ENCODE peak calls at places on chromosomes 2 and 18, in nine cellular contexts. Q is naive thymus-derived CD4-positive, alpha-beta T cell; S is occipital lobe; I is hypothalamus; D is ELR; T is M059J; J is T-helper 2 cell; O is NCI-H446 treated with DMSO at 0.1 percent for 48 hours; W is psoas muscle. U is an unnamed sample.
A peak's percentile ranks its signal among the peaks of the same experiment; 100 is the strongest.

GRCh38 chr2:119679526-119679837 is 481 bp downstream of the TMEM177 start:
- DNase-seq in Q (no peak), S (no peak), I (no peak), D (no peak), T (no peak), J (no peak), O (no peak), W (no peak), U (no peak)

GRCh38 chr2:50777954-50778353 is 254.0 kb downstream of the NRXN1 start:
- DNase-seq in Q (no peak), S (no peak), I (no peak), D (no peak), T (no peak), J (no peak), O (no peak), W (no peak), U (no peak)

GRCh38 chr2:69184224-69184623 is 171.2 kb downstream of the ANTXR1 start:
- DNase-seq in Q (no peak), S (no peak), I (no peak), D (no peak), T (no peak), J (no peak), O (no peak), W (no peak), U (no peak)

GRCh38 chr2:144509001-144509545 is 10.8 kb downstream of the ZEB2 start:
- DNase-seq in Q (no peak), S (no peak), I (no peak), D (peak; percentile 27), T (no peak), J (no peak), O (no peak), W (no peak), U (no peak)

GRCh38 chr18:13871701-13872100 is 43.6 kb downstream of the MC2R start:
- DNase-seq in Q (no peak), S (no peak), I (no peak), D (no peak), T (no peak), J (no peak), O (no peak), W (no peak), U (no peak)

GRCh38 chr2:86283461-86284030 is 53.9 kb downstream of the REEP1 start:
- DNase-seq in Q (no peak), S (no peak), I (no peak), D (no peak), T (peak; percentile 49), J (no peak), O (no peak), W (no peak), U (no peak)

GRCh38 chr2:24339856-24340262 is 20.5 kb downstream of the ITSN2 start:
- DNase-seq in Q (no peak), S (no peak), I (no peak), D (no peak), T (no peak), J (no peak), O (no peak), W (no peak), U (no peak)

GRCh38 chr18:7945882-7946281 is 378.8 kb downstream of the PTPRM start:
- DNase-seq in Q (no peak), S (no peak), I (no peak), D (peak; percentile 97), T (peak; percentile 93), J (no peak), O (no peak), W (no peak), U (no peak)

GRCh38 chr18:23470620-23471387 is 17.7 kb downstream of the RIOK3 start:
- DNase-seq in Q (no peak), S (no peak), I (no peak), D (no peak), T (no peak), J (no peak), O (no peak), W (no peak), U (no peak)

GRCh38 chr2:54575379-54575888 is 119.3 kb downstream of the SPTBN1 start:
- DNase-seq in Q (no peak), S (no peak), I (no peak), D (peak; percentile 40), T (no peak), J (no peak), O (no peak), W (no peak), U (no peak)

GRCh38 chr2:84792856-84793522 is 87.9 kb downstream of the TRABD2A start:
- DNase-seq in Q (no peak), S (no peak), I (no peak), D (peak; percentile 64), T (peak; percentile 54), J (no peak), O (no peak), W (no peak), U (no peak)

GRCh38 chr2:217937446-217937845 is 65.3 kb downstream of the TNS1 start:
- DNase-seq in Q (no peak), S (no peak), I (no peak), D (no peak), T (no peak), J (no peak), O (no peak), W (peak; percentile 33), U (no peak)

GRCh38 chr2:7014201-7014640 is 97.0 kb downstream of the RNF144A start:
- DNase-seq in Q (peak; percentile 27), S (no peak), I (no peak), D (no peak), T (peak; percentile 81), J (no peak), O (no peak), W (no peak), U (no peak)

GRCh38 chr18:48612511-48612910 is 73.7 kb downstream of the CTIF start:
- DNase-seq in Q (no peak), S (no peak), I (no peak), D (no peak), T (no peak), J (no peak), O (no peak), W (no peak), U (no peak)

GRCh38 chr2:199259671-199260070 is 198.1 kb downstream of the SATB2 start:
- DNase-seq in Q (no peak), S (no peak), I (no peak), D (peak; percentile 26), T (no peak), J (no peak), O (no peak), W (no peak), U (no peak)

GRCh38 chr2:170235860-170236638 is 58.1 kb downstream of the MYO3B start:
- DNase-seq in Q (peak; percentile 0), S (no peak), I (peak; percentile 1), D (peak; percentile 68), T (peak; percentile 47), J (no peak), O (peak; percentile 40), W (peak; percentile 23), U (peak; percentile 29)

GRCh38 chr2:188440849-188441248 is 149.2 kb downstream of the GULP1 start:
- DNase-seq in Q (no peak), S (no peak), I (no peak), D (no peak), T (no peak), J (no peak), O (no peak), W (no peak), U (no peak)

GRCh38 chr2:191705726-191706125 is 27.8 kb downstream of the NABP1 start:
- DNase-seq in Q (no peak), S (no peak), I (no peak), D (no peak), T (no peak), J (no peak), O (no peak), W (no peak), U (no peak)

GRCh38 chr2:151638188-151638933 is 95.9 kb downstream of the NEB start:
- DNase-seq in Q (peak; percentile 53), S (no peak), I (no peak), D (peak; percentile 12), T (no peak), J (peak; percentile 21), O (no peak), W (no peak), U (no peak)

GRCh38 chr18:79337620-79338019 is 58.1 kb upstream of the NFATC1 start:
- DNase-seq in Q (no peak), S (no peak), I (no peak), D (no peak), T (no peak), J (no peak), O (no peak), W (no peak), U (no peak)

GRCh38 chr2:25215948-25216679 is 47.7 kb upstream of the POMC start:
- DNase-seq in Q (peak; percentile 87), S (no peak), I (peak; percentile 31), D (peak; percentile 24), T (no peak), J (peak; percentile 86), O (no peak), W (peak; percentile 84), U (no peak)

GRCh38 chr2:32697156-32697555 is 69.3 kb downstream of the TTC27 start:
- DNase-seq in Q (no peak), S (no peak), I (no peak), D (peak; percentile 30), T (peak; percentile 57), J (no peak), O (no peak), W (no peak), U (no peak)

GRCh38 chr2:12440731-12441130 is 276.0 kb upstream of the TRIB2 start:
- DNase-seq in Q (no peak), S (no peak), I (no peak), D (no peak), T (no peak), J (no peak), O (no peak), W (no peak), U (no peak)

GRCh38 chr2:122960727-122961641 is 1064.1 kb upstream of the CNTNAP5 start:
- DNase-seq in Q (no peak), S (no peak), I (no peak), D (peak; percentile 84), T (peak; percentile 18), J (no peak), O (peak; percentile 83), W (no peak), U (no peak)

GRCh38 chr2:62654423-62654791 is 51.1 kb upstream of the EHBP1 start:
- DNase-seq in Q (no peak), S (no peak), I (no peak), D (peak; percentile 45), T (peak; percentile 98), J (no peak), O (no peak), W (no peak), U (no peak)

GRCh38 chr2:22894761-22895160 is 490.2 kb upstream of the KLHL29 start:
- DNase-seq in Q (no peak), S (no peak), I (no peak), D (no peak), T (no peak), J (no peak), O (no peak), W (no peak), U (no peak)

GRCh38 chr18:58362027-58362575 is 266.8 kb downstream of the ALPK2 start:
- DNase-seq in Q (no peak), S (peak; percentile 40), I (no peak), D (peak; percentile 96), T (peak; percentile 97), J (no peak), O (no peak), W (peak; percentile 48), U (no peak)

GRCh38 chr2:118251427-118251826 is 163.2 kb downstream of the INSIG2 start:
- DNase-seq in Q (no peak), S (no peak), I (no peak), D (no peak), T (peak; percentile 44), J (no peak), O (no peak), W (no peak), U (no peak)

GRCh38 chr2:55017428-55017827 is 32.8 kb downstream of the RTN4 start:
- DNase-seq in Q (no peak), S (no peak), I (no peak), D (no peak), T (no peak), J (no peak), O (no peak), W (no peak), U (no peak)

GRCh38 chr2:140863713-140864112 is 1267.1 kb downstream of the LRP1B start:
- DNase-seq in Q (no peak), S (no peak), I (no peak), D (peak; percentile 72), T (peak; percentile 25), J (no peak), O (peak; percentile 44), W (no peak), U (no peak)

GRCh38 chr2:109335586-109336266 is 206.7 kb downstream of the SH3RF3 start:
- DNase-seq in Q (no peak), S (no peak), I (no peak), D (peak; percentile 93), T (peak; percentile 85), J (no peak), O (no peak), W (no peak), U (no peak)

U was measured in HuH-7.5.